ENCODE peak calls at places on chromosomes 2 and 18, in five cellular contexts. K is neural progenitor cell, N is mucosa of descending colon, L is transverse colon, Y is HCT116. E is an unnamed sample. For H3K4me1, the result is how much of the 10 kb centered on the place peaks cover.

GRCh38 chr18:59834267-59834666 is 65.5 kb upstream of the PMAIP1 start:
- DNase-seq in K (no peak), N (no peak), L (no peak), Y (no peak), E (no peak)

GRCh38 chr2:150617351-150617750 is 129.9 kb upstream of the RND3 start:
- DNase-seq in K (no peak), N (no peak), L (no peak), Y (no peak), E (no peak)

GRCh38 chr2:228768818-228769217 is 502.3 kb downstream of the PID1 start:
- DNase-seq in K (no peak), N (no peak), L (no peak), Y (no peak), E (no peak)

GRCh38 chr2:7180641-7181370 is 263.6 kb downstream of the RNF144A start:
- DNase-seq in K (no peak), N (no peak), L (no peak), Y (no peak), E (no peak)

GRCh38 chr2:181763423-181763822 is 83.1 kb upstream of the NEUROD1 start:
- DNase-seq in K (no peak), N (no peak), L (no peak), Y (no peak), E (no peak)

GRCh38 chr18:57898506-57899124 is 95.5 kb upstream of the ATP8B1 start:
- DNase-seq in K (no peak), N (no peak), L (no peak), Y (no peak), E (no peak)

GRCh38 chr2:72271766-72272615 is 124.3 kb upstream of the CYP26B1 start:
- DNase-seq in K (no peak), N (peak), L (peak), Y (no peak), E (no peak)

GRCh38 chr18:73288813-73289212 is 421.0 kb upstream of the NETO1 start:
- DNase-seq in K (no peak), N (no peak), L (no peak), Y (no peak), E (no peak)

GRCh38 chr2:172374318-172375240 is 52.8 kb upstream of the ITGA6 start:
- DNase-seq in K (no peak), N (no peak), L (no peak), Y (no peak), E (no peak)

DNA sequence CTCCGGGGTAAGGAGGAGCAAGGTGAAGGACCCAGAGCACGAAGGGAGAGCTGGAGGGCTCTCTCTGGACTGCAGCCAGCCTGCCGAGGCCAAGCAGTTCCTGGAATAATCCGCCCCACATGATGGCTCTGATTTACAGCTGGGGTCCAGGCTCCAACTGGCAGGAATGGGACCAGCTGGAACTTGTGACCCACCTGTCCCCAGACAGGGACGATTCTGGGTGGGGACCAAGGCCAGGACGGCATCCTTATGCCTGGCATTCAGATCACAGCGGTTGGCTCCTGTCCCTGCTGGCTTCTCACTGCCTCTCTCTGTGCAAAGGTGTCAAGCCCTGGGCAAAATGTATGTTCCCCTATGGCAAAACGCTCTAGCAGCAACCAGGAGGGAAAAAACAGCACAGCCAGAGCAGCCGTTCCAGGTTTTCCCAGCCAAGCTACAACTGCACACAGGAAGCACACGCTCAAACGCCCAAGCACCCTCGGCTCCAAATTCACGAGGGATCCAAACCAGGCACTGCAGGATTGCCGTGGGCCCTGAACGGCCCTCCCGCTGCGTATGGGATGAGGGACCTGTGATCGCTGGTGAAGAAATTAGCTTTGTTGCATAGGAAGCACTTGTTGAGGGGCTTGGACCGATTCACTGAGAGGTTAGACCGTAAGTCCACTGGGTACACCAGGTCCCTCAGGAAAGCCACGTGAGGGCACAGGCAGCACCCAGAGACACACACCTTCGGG is 35.8 kb downstream of the FAM178B start:
- DNase-seq in K (no peak), N (no peak), L (no peak), Y (no peak), E (no peak)
- H3K4me3 ChIP-seq in K (no peak), N (no peak), L (no peak), Y (no peak), E (no peak)

GRCh38 chr2:234884591-234884990 is 67.2 kb upstream of the SH3BP4 start:
- DNase-seq in K (no peak), N (no peak), L (no peak), Y (no peak), E (peak)

GRCh38 chr2:234879671-234880455 is 72.0 kb upstream of the SH3BP4 start:
- DNase-seq in K (no peak), N (no peak), L (no peak), Y (peak), E (no peak)

GRCh38 chr2:234881413-234882241 is 70.2 kb upstream of the SH3BP4 start:
- DNase-seq in K (peak), N (peak), L (peak), Y (peak), E (peak)

GRCh38 chr2:234885113-234885512 is 66.7 kb upstream of the SH3BP4 start:
- DNase-seq in K (peak), N (no peak), L (no peak), Y (no peak), E (peak)

GRCh38 chr2:234880551-234881211 is 71.1 kb upstream of the SH3BP4 start:
- DNase-seq in K (no peak), N (no peak), L (no peak), Y (peak), E (no peak)
- H3K4me1 ChIP-seq in K (under half), N (under half), L (under half), Y (under half), E (under half)

GRCh38 chr2:140801311-140801710 is 1329.5 kb downstream of the LRP1B start:
- DNase-seq in K (no peak), N (no peak), L (no peak), Y (no peak), E (no peak)
- H3K4me3 ChIP-seq in K (no peak), N (no peak), L (no peak), Y (no peak), E (no peak)

DNA sequence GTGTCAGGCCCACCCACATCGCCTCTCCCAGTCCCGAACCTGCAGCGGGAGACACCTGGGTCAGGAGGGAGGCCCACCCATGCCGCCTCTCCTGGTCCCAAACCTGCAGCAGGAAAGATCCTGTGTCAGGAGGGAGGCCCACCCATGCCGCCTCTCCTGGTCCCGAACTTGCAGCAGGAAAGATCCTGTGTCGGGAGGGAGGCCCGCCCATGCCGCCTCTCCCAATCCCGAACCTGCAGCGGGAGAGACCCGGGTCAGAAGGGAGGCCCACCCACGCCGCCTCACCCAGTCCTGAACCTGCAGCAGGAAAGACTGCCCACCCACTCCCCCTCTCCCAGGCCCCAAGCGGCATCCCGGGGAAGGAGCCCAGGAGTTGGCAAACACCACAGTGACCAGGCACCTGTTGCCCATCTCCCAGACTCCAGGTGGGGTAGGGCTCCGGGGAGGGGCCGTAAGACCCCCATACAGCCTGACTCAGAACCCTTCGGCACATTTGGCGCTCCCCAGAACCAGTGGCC is 7.8 kb downstream of the SLC66A2 start:
- DNase-seq in K (no peak), N (peak), L (peak), Y (no peak), E (no peak)
- H3K4me1 ChIP-seq in K (under half), N (under half), L (under half), Y (under half), E (under half)

DNA sequence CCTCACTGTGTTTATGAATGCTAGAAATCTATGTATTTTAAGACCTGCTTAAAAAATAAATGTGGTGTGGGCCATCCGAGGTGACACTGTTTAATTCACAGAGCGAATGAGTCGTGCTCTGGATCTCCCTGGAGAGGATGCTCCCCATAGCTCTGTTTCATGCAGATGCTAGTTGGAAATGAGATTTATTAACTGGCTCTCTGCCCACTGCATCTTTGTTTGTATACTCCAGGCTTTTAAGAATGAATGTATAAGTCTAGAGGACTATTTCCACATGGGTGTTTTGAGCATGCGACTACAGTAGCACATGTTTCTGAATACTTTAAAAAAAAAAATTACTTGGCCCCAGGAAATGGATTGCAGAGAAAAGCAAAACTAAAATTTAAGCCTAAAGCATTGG is 3.9 kb downstream of the MAPRE2 start:
- DNase-seq in K (no peak), N (no peak), L (no peak), Y (no peak), E (no peak)
- H3K4me3 ChIP-seq in K (no peak), N (no peak), L (no peak), Y (no peak), E (no peak)

DNA sequence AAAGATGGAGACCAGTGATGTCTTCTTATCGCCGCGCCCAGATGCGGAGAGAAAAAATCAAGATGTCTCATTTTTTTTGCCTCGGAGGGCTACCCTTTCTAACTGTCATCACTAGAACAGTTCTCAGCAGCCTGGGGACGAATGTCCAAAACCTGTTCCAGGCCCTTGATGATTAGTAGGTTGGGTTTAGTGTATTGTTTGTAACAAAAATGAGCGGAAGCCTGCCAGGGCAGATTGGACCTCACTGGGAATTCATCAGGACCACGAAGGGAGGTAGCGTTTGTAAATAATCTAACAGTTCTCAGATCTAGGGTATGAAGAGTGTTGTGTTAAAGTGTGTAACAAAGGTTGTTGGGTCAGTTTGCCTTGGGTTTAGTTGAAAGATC is 767 bp downstream of the CEP68 start:
- DNase-seq in K (no peak), N (no peak), L (no peak), Y (no peak), E (peak)
- H3K4me1 ChIP-seq in K (under half), N (under half), L (under half), Y (under half), E (under half)

GRCh38 chr2:241859017-241859435 is 332 bp upstream of the PDCD1 start:
- DNase-seq in K (no peak), N (peak), L (no peak), Y (no peak), E (no peak)

GRCh38 chr2:241861264-241861663 is 2.6 kb upstream of the PDCD1 start:
- DNase-seq in K (no peak), N (no peak), L (no peak), Y (no peak), E (no peak)

GRCh38 chr2:241859436-241860183 is 916 bp upstream of the PDCD1 start:
- DNase-seq in K (no peak), N (peak), L (peak), Y (no peak), E (no peak)

GRCh38 chr2:241862093-241862492 is 3.4 kb upstream of the PDCD1 start:
- DNase-seq in K (no peak), N (no peak), L (no peak), Y (no peak), E (no peak)

DNA sequence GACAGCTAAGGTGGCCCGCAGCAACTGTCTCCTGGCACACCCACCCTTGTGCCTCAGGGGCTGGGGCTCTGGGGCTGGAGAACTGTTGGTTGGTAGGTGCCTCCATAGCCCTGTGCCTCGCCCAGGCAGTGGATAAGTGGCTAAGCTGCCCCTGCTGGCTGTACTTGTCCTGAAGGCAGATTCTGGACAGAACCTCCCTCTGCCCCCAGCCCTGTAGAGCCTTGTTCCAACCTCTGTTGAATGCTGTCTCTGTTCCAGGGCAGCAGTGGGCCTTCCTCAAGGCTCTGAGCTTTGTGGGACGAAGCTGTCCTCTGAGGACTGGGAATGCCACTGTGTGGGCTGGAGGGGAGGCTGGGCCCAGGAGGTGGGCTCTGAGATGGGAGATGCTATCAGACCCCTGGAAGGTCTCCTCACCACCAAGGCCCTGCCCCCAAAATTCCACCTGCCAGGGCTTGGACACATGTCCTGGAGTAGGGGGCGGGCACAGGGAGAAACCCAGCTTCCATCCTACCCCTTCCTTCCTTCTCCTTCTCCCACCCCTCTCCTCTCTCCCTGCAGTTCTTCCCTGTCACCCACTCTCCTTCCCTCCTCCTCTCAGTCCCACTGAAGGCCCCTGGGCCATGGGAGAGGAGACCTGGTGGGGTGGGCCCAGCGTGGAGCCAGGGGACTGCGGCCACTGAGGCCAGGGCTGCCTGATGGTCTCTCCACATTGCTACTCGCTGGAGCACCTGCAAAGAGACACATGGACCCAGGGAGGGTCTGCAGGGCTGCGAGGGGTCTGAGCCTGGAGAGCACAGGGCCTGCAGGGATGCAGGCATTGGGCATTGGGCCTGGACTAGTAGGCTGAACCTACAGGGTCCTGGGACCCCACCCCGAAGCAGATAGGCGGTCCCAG is 1.7 kb upstream of the PDCD1 start:
- DNase-seq in K (no peak), N (peak), L (no peak), Y (no peak), E (no peak)
- H3K4me3 ChIP-seq in K (no peak), N (no peak), L (no peak), Y (no peak), E (no peak)

GRCh38 chr2:191611614-191612013 is 66.3 kb upstream of the NABP1 start:
- DNase-seq in K (no peak), N (no peak), L (no peak), Y (no peak), E (no peak)

GRCh38 chr2:191614759-191615158 is 63.2 kb upstream of the NABP1 start:
- DNase-seq in K (no peak), N (no peak), L (no peak), Y (no peak), E (no peak)

GRCh38 chr2:191610749-191611148 is 67.2 kb upstream of the NABP1 start:
- DNase-seq in K (no peak), N (no peak), L (no peak), Y (no peak), E (no peak)

GRCh38 chr2:191617589-191617988 is 60.3 kb upstream of the NABP1 start:
- DNase-seq in K (no peak), N (no peak), L (no peak), Y (no peak), E (peak)

GRCh38 chr2:191612496-191612895 is 65.4 kb upstream of the NABP1 start:
- DNase-seq in K (no peak), N (no peak), L (no peak), Y (no peak), E (peak)
- H3K4me1 ChIP-seq in K (under half), N (under half), L (under half), Y (under half), E (under half)

GRCh38 chr2:197804758-197805597 is 585 bp downstream of the PLCL1 start:
- DNase-seq in K (peak), N (peak), L (no peak), Y (no peak), E (peak)

GRCh38 chr2:197804049-197804757 is at the start of gene PLCL1:
- DNase-seq in K (peak), N (peak), L (peak), Y (peak), E (peak)

GRCh38 chr2:197800091-197800490 is 4.3 kb upstream of the PLCL1 start:
- DNase-seq in K (no peak), N (no peak), L (no peak), Y (no peak), E (no peak)

GRCh38 chr2:197805598-197806316 is 1.4 kb downstream of the PLCL1 start:
- DNase-seq in K (no peak), N (no peak), L (no peak), Y (no peak), E (no peak)

GRCh38 chr2:197803033-197803444 is 1.4 kb upstream of the PLCL1 start:
- DNase-seq in K (peak), N (no peak), L (no peak), Y (peak), E (peak)
- H3K4me3 ChIP-seq in K (no peak), N (no peak), L (no peak), Y (no peak), E (no peak)